ENCODE peak calls at places on chromosomes 2 and 18, in eight cellular contexts. R, O, Z, M, U, P, T and Y are unnamed samples.

GRCh38 chr2:96772903-96773675 is 12.4 kb downstream of the CNNM4 start:
- DNase-seq in R (no peak), O (no peak), Z (peak), M (no peak), U (no peak), P (no peak), T (no peak), Y (no peak)

GRCh38 chr2:21276163-21276562 is 152.4 kb downstream of the TDRD15 start:
- DNase-seq in R (no peak), O (no peak), Z (no peak), M (no peak), U (no peak), P (no peak), T (no peak), Y (no peak)

GRCh38 chr18:78857252-78858150 is 122.1 kb upstream of the SALL3 start:
- DNase-seq in R (no peak), O (no peak), Z (no peak), M (no peak), U (no peak), P (peak), T (no peak), Y (no peak)

GRCh38 chr2:163558286-163559009 is 177.4 kb downstream of the FIGN start:
- DNase-seq in R (no peak), O (no peak), Z (no peak), M (no peak), U (no peak), P (peak), T (no peak), Y (no peak)

GRCh38 chr2:54708584-54709340 is 14.7 kb upstream of the EML6 start:
- DNase-seq in R (no peak), O (peak), Z (no peak), M (no peak), U (no peak), P (peak), T (peak), Y (no peak)

GRCh38 chr2:164624296-164624695 is 3.0 kb upstream of the GRB14 start:
- DNase-seq in R (no peak), O (no peak), Z (no peak), M (no peak), U (no peak), P (no peak), T (no peak), Y (no peak)

GRCh38 chr18:45111507-45111858 is 430.8 kb downstream of the SETBP1 start:
- DNase-seq in R (no peak), O (no peak), Z (no peak), M (no peak), U (no peak), P (no peak), T (no peak), Y (no peak)

GRCh38 chr2:236128321-236128720 is 39.9 kb downstream of the GBX2 start:
- DNase-seq in R (no peak), O (no peak), Z (no peak), M (no peak), U (no peak), P (no peak), T (no peak), Y (peak)

GRCh38 chr2:30240162-30240696 is 8.9 kb downstream of the LBH start:
- DNase-seq in R (no peak), O (no peak), Z (no peak), M (no peak), U (no peak), P (no peak), T (no peak), Y (no peak)

GRCh38 chr2:11406492-11407381 is 59.2 kb downstream of the E2F6 start:
- DNase-seq in R (no peak), O (peak), Z (no peak), M (peak), U (no peak), P (no peak), T (no peak), Y (peak)